ENCODE peak calls at places on chromosome 1, in six cellular contexts. B is thoracic aorta; X is Caco-2; K is neural progenitor cell; A is activated T-helper 1 cell treated with Interleukin-2 at 50 U/mL for 16 hours; I is CD4-positive, alpha-beta T cell. F is an unnamed sample.

GRCh38 chr1:19730232-19730631 is 65.6 kb downstream of the HTR6 start:
- DNase-seq in B (no peak), X (no peak), K (no peak), A (no peak), I (no peak), F (no peak)

GRCh38 chr1:206751891-206752290 is 18.7 kb upstream of the IL19 start:
- DNase-seq in I (no peak), X (no peak), K (no peak), B (no peak), A (no peak), F (no peak)

GRCh38 chr1:37752213-37752582 is 12.7 kb downstream of the EPHA10 start:
- DNase-seq in X (no peak), I (no peak), A (no peak), K (no peak), B (no peak), F (no peak)

GRCh38 chr1:198681831-198682756 is 43.3 kb downstream of the PTPRC start:
- DNase-seq in A (peak; percentile 67), K (peak; percentile 38), X (peak; percentile 8), I (peak; percentile 74), B (no peak), F (peak; percentile 97)

GRCh38 chr1:1360511-1361169 is 2.3 kb upstream of the MXRA8 start:
- DNase-seq in X (peak; percentile 59), I (no peak), K (peak; percentile 71), A (no peak), B (peak; percentile 64), F (peak; percentile 99)

GRCh38 chr1:240304466-240304865 is 212.8 kb downstream of the FMN2 start:
- DNase-seq in B (no peak), X (no peak), A (no peak), I (no peak), K (peak; percentile 76), F (no peak)

GRCh38 chr1:212967767-212968166 is 17.4 kb downstream of the VASH2 start:
- DNase-seq in K (peak; percentile 51), X (peak; percentile 52), I (no peak), A (no peak), B (no peak), F (peak; percentile 58)

GRCh38 chr1:29503441-29503840 is 267.1 kb downstream of the PTPRU start:
- DNase-seq in X (no peak), K (no peak), I (no peak), B (no peak), A (no peak), F (no peak)

GRCh38 chr1:11518791-11519628 is 40.1 kb downstream of the DISP3 start:
- DNase-seq in B (no peak), X (no peak), I (no peak), K (no peak), A (no peak), F (no peak)

GRCh38 chr1:110471131-110471530 is 20.2 kb downstream of the PROK1 start:
- DNase-seq in X (no peak), B (no peak), I (no peak), K (no peak), A (no peak), F (no peak)